ENCODE peak calls at places on chromosome 4, in six cellular contexts. S, C, I, D, U and G are unnamed samples.

GRCh38 chr4:83083925-83084475 is 30.5 kb downstream of the PLAC8 start:
- DNase-seq in S (no peak), C (no peak), I (peak), D (peak), U (no peak), G (peak)

GRCh38 chr4:175789632-175790031 is 22.4 kb downstream of the GPM6A start:
- DNase-seq in S (no peak), C (no peak), I (no peak), D (no peak), U (no peak), G (no peak)

GRCh38 chr4:172851534-172851933 is 317.1 kb upstream of the GALNT7 start:
- DNase-seq in S (no peak), C (no peak), I (no peak), D (no peak), U (no peak), G (no peak)

GRCh38 chr4:158809611-158810486 is 41.0 kb downstream of the FNIP2 start:
- DNase-seq in S (no peak), C (peak), I (peak), D (peak), U (no peak), G (peak)

GRCh38 chr4:166293551-166293950 is 420.5 kb downstream of the TLL1 start:
- DNase-seq in S (no peak), C (no peak), I (no peak), D (peak), U (no peak), G (no peak)

GRCh38 chr4:69995526-69996016 is at the start of gene STATH:
- DNase-seq in S (no peak), C (no peak), I (no peak), D (no peak), U (no peak), G (peak)

GRCh38 chr4:156347412-156348075 is 393.9 kb upstream of the CTSO start:
- DNase-seq in S (no peak), C (no peak), I (no peak), D (no peak), U (no peak), G (no peak)

GRCh38 chr4:8906668-8906970 is 35.0 kb upstream of the HMX1 start:
- DNase-seq in S (no peak), C (no peak), I (no peak), D (no peak), U (no peak), G (no peak)

GRCh38 chr4:167622481-167623240 is 388.4 kb upstream of the SPOCK3 start:
- DNase-seq in S (peak), C (no peak), I (peak), D (peak), U (peak), G (peak)

GRCh38 chr4:2858451-2859217 is 15.0 kb downstream of the ADD1 start:
- DNase-seq in S (no peak), C (no peak), I (peak), D (peak), U (peak), G (no peak)

GRCh38 chr4:70706516-70706915 is 15.2 kb upstream of the RUFY3 start:
- DNase-seq in S (no peak), C (no peak), I (no peak), D (peak), U (no peak), G (peak)

GRCh38 chr4:179831274-179831673 is 2389.0 kb upstream of the AGA start:
- DNase-seq in S (no peak), C (no peak), I (no peak), D (no peak), U (no peak), G (no peak)

GRCh38 chr4:148654131-148654530 is 211.9 kb upstream of the NR3C2 start:
- DNase-seq in S (no peak), C (no peak), I (no peak), D (no peak), U (no peak), G (no peak)

GRCh38 chr4:14130551-14130950 is 503.0 kb upstream of the BOD1L1 start:
- DNase-seq in S (no peak), C (no peak), I (no peak), D (no peak), U (no peak), G (no peak)

GRCh38 chr4:152640058-152640921 is 39.5 kb downstream of the TMEM154 start:
- DNase-seq in S (peak), C (no peak), I (peak), D (peak), U (no peak), G (peak)

GRCh38 chr4:8538703-8539567 is 41.3 kb upstream of the GPR78 start:
- DNase-seq in S (peak), C (no peak), I (no peak), D (peak), U (peak), G (no peak)

GRCh38 chr4:145772347-145772746 is 92.4 kb downstream of the C4orf51 start:
- DNase-seq in S (no peak), C (no peak), I (no peak), D (no peak), U (no peak), G (no peak)

GRCh38 chr4:37822220-37822619 is 4.3 kb upstream of the PGM2 start:
- DNase-seq in S (no peak), C (no peak), I (no peak), D (no peak), U (no peak), G (no peak)

GRCh38 chr4:73800206-73800605 is 36.3 kb upstream of the CXCL6 start:
- DNase-seq in S (no peak), C (no peak), I (no peak), D (no peak), U (no peak), G (no peak)

GRCh38 chr4:101331017-101331416 is 16.3 kb downstream of the PPP3CA start:
- DNase-seq in S (no peak), C (no peak), I (no peak), D (peak), U (no peak), G (no peak)

GRCh38 chr4:140472156-140472555 is 25.9 kb downstream of the MGAT4D start:
- DNase-seq in S (no peak), C (no peak), I (no peak), D (no peak), U (no peak), G (no peak)

GRCh38 chr4:16794816-16795445 is 103.5 kb downstream of the LDB2 start:
- DNase-seq in S (no peak), C (no peak), I (peak), D (peak), U (peak), G (peak)

GRCh38 chr4:47913858-47914218 is 545 bp downstream of the NFXL1 start:
- DNase-seq in S (peak), C (no peak), I (peak), D (no peak), U (peak), G (peak)

GRCh38 chr4:101667348-101667747 is 123.2 kb upstream of the BANK1 start:
- DNase-seq in S (no peak), C (no peak), I (no peak), D (no peak), U (no peak), G (no peak)

GRCh38 chr4:53928825-53929224 is 135.6 kb downstream of the CHIC2 start:
- DNase-seq in S (no peak), C (no peak), I (no peak), D (no peak), U (no peak), G (peak)

GRCh38 chr4:150573534-150573933 is 8.4 kb upstream of the MAB21L2 start:
- DNase-seq in S (no peak), C (no peak), I (no peak), D (peak), U (no peak), G (no peak)

GRCh38 chr4:146510942-146511341 is 10.8 kb downstream of the SLC10A7 start:
- DNase-seq in S (no peak), C (no peak), I (no peak), D (no peak), U (no peak), G (no peak)

GRCh38 chr4:15164571-15164970 is 162.3 kb downstream of the CPEB2 start:
- DNase-seq in S (no peak), C (no peak), I (no peak), D (no peak), U (no peak), G (no peak)

GRCh38 chr4:99117876-99118693 is 26.0 kb downstream of the ADH4 start:
- DNase-seq in S (no peak), C (no peak), I (no peak), D (peak), U (peak), G (peak)

GRCh38 chr4:111798840-111799239 is 346.4 kb upstream of the FAM241A start:
- DNase-seq in S (no peak), C (no peak), I (no peak), D (no peak), U (no peak), G (no peak)

GRCh38 chr4:176635372-176636261 is 157.1 kb downstream of the VEGFC start:
- DNase-seq in S (peak), C (no peak), I (no peak), D (peak), U (no peak), G (peak)

GRCh38 chr4:15149842-15150592 is 147.7 kb downstream of the CPEB2 start:
- DNase-seq in S (peak), C (peak), I (peak), D (peak), U (peak), G (peak)

GRCh38 chr4:152004801-152005200 is 244.0 kb upstream of the GATB start:
- DNase-seq in S (no peak), C (no peak), I (no peak), D (no peak), U (no peak), G (no peak)

GRCh38 chr4:155025762-155026457 is 182.5 kb upstream of the NPY2R start:
- DNase-seq in S (peak), C (no peak), I (peak), D (peak), U (peak), G (peak)

GRCh38 chr4:35934370-35934981 is 309.8 kb downstream of the ARAP2 start:
- DNase-seq in S (no peak), C (peak), I (peak), D (peak), U (peak), G (peak)

GRCh38 chr4:105994061-105994460 is 98.8 kb downstream of the NPNT start:
- DNase-seq in S (no peak), C (no peak), I (no peak), D (no peak), U (no peak), G (no peak)
- TF ChIP-seq MYC in S (no peak), C (no peak), I (no peak), D (no peak), U (no peak), G (no peak)

GRCh38 chr4:124710253-124710849 is 2.2 kb downstream of the ANKRD50 start:
- DNase-seq in S (no peak), C (no peak), I (no peak), D (peak), U (no peak), G (peak)

GRCh38 chr4:124710911-124711310 is 1.6 kb downstream of the ANKRD50 start:
- DNase-seq in S (no peak), C (no peak), I (no peak), D (peak), U (no peak), G (no peak)

GRCh38 chr4:124711469-124712416 is 789 bp downstream of the ANKRD50 start:
- DNase-seq in S (peak), C (no peak), I (peak), D (peak), U (peak), G (peak)

GRCh38 chr4:124713213-124713592 is 671 bp upstream of the ANKRD50 start:
- DNase-seq in S (peak), C (no peak), I (peak), D (peak), U (peak), G (peak)

DNA sequence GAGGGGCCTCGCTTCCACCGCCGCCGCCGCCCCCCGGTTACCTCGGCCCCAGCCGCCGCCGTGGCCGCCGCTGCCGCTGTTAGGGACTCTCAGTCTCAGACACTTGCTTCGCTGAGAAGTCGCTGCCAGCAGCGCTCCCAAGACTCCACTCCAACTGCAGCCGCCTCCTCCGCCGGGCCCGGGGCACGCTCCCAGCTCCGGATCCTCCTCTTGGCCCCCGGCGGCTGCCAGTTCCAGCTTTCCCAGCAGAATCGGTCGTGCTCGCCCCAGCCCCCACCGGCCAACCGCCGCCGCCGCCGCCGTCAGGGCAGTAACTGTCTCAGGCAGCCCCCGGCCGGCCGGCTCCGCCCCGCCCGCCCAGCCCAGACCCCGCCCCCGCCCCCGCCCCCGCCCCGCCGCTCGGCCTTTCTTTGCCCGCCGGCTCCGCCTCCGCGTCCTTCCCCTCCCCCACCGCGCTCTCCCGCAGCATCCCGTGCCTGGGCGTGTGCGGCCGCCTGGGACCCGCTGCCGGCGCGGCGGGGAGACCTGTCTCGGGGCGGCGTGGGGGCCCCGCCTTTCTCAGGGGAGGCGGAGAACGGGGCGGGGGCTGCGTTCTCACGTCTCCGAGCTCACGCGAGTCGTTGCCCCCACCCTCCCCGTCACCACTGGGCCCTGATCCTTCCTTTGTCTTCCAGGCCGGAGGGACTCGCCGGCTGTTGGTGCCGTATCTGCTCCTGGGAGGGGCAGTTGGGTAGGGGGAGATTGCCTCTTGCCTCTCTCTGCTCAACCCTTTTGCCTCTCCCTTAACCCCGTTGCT is at the start of gene ANKRD50:
- DNase-seq in S (peak), C (no peak), I (peak), D (peak), U (peak), G (peak)
- TF ChIP-seq POLR2A in S (peak), C (peak), I (peak), D (peak), U (peak), G (no peak)

GRCh38 chr4:1547863-1548637 is 136.1 kb downstream of the FAM53A start:
- DNase-seq in S (no peak), C (no peak), I (no peak), D (peak), U (no peak), G (no peak)
- H3K4me3 ChIP-seq in S (no peak), C (no peak), I (no peak), D (no peak), U (no peak), G (no peak)

DNA sequence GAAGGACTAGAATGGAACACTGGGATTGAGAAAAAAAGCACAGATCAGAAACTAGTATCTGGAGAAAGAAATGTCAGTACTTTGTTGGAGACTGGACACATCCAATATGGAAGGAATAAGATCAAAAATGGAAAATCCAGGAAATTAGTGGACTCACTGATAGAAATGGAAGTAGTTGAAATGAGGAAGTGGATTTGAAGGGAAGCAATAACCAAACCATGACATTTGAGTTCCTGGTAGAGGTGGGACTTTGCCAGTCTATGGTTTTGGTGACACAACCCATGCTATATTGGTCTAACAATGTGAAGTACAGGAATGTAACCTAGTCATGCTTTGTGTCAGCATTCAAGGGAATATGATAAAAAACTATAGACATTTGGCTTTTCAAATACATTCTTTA is 112.8 kb downstream of the TMA16 start:
- DNase-seq in S (no peak), C (no peak), I (no peak), D (no peak), U (no peak), G (no peak)
- TF ChIP-seq MYC in S (no peak), C (no peak), I (no peak), D (no peak), U (no peak), G (no peak)